ENCODE peak calls at places on chromosome 15, in four cellular contexts. T, R, Y and E are unnamed samples.

GRCh38 chr15:43275736-43276562 is 9.2 kb upstream of the TGM5 start:
- DNase-seq in Y (no peak), R (no peak), T (no peak), E (no peak)

GRCh38 chr15:90046289-90046688 is 45.2 kb downstream of the ZNF710 start:
- DNase-seq in Y (no peak), R (no peak), T (no peak), E (no peak)

GRCh38 chr15:52362497-52362896 is 66.9 kb upstream of the MYO5C start:
- DNase-seq in T (no peak), R (no peak), Y (no peak), E (peak)

GRCh38 chr15:86799226-86799625 is 719.6 kb downstream of the AGBL1 start:
- DNase-seq in Y (no peak), T (no peak), R (no peak), E (no peak)

GRCh38 chr15:29262738-29263137 is 6.9 kb downstream of the NSMCE3 start:
- DNase-seq in Y (no peak), R (no peak), T (no peak), E (no peak)

GRCh38 chr15:70783610-70784021 is 20.3 kb upstream of the UACA start:
- DNase-seq in T (no peak), Y (no peak), R (peak), E (peak)

GRCh38 chr15:77603616-77604406 is 28.9 kb downstream of the LINGO1 start:
- DNase-seq in R (peak), T (no peak), Y (no peak), E (no peak)

GRCh38 chr15:67130673-67131601 is 65.5 kb downstream of the SMAD3 start:
- DNase-seq in Y (no peak), T (no peak), R (no peak), E (peak)

GRCh38 chr15:100737214-100737613 is 134.8 kb downstream of the ASB7 start:
- DNase-seq in T (peak), Y (no peak), R (no peak), E (no peak)

GRCh38 chr15:58469432-58470353 is 37.9 kb downstream of the LIPC start:
- DNase-seq in Y (peak), T (no peak), R (peak), E (peak)

GRCh38 chr15:39888809-39889208 is 31.3 kb downstream of the GPR176 start:
- DNase-seq in Y (no peak), R (peak), T (no peak), E (no peak)

GRCh38 chr15:67670647-67671305 is 128.3 kb downstream of the MAP2K5 start:
- DNase-seq in Y (no peak), R (no peak), T (no peak), E (no peak)

GRCh38 chr15:77702211-77702957 is 69.7 kb upstream of the LINGO1 start:
- DNase-seq in R (peak), T (peak), Y (peak), E (peak)

GRCh38 chr15:57198654-57199241 is 177.6 kb upstream of the CGNL1 start:
- DNase-seq in R (peak), Y (peak), T (no peak), E (no peak)

GRCh38 chr15:77144492-77145070 is 73.7 kb upstream of the TSPAN3 start:
- DNase-seq in T (no peak), R (peak), Y (no peak), E (peak)

GRCh38 chr15:89652131-89652530 is 3.1 kb downstream of the KIF7 start:
- DNase-seq in R (no peak), T (peak), Y (no peak), E (no peak)

GRCh38 chr15:92439311-92439710 is 45.6 kb downstream of the ST8SIA2 start:
- DNase-seq in T (no peak), R (no peak), Y (no peak), E (no peak)

GRCh38 chr15:49042165-49042564 is 4.1 kb downstream of the SECISBP2L start:
- DNase-seq in R (no peak), Y (no peak), T (no peak), E (no peak)

GRCh38 chr15:65396283-65396964 is 18.6 kb upstream of the IGDCC3 start:
- DNase-seq in Y (no peak), R (no peak), T (peak), E (no peak)

GRCh38 chr15:68389936-68390790 is 41.8 kb downstream of the ITGA11 start:
- DNase-seq in R (peak), Y (peak), T (peak), E (peak)

GRCh38 chr15:50773389-50773788 is 7.9 kb upstream of the SPPL2A start:
- DNase-seq in T (no peak), R (no peak), Y (no peak), E (peak)

GRCh38 chr15:40081691-40082194 is 26.9 kb downstream of the BMF start:
- DNase-seq in R (peak), Y (peak), T (no peak), E (peak)

GRCh38 chr15:101114146-101114545 is 137.7 kb downstream of the CHSY1 start:
- DNase-seq in T (no peak), R (no peak), Y (no peak), E (no peak)

GRCh38 chr15:35630570-35630969 is 84.6 kb upstream of the DPH6 start:
- DNase-seq in R (peak), Y (no peak), T (no peak), E (no peak)

GRCh38 chr15:57156210-57156887 is 220.0 kb upstream of the CGNL1 start:
- DNase-seq in Y (no peak), T (no peak), R (no peak), E (no peak)

GRCh38 chr15:53038542-53038941 is 248.4 kb upstream of the ONECUT1 start:
- DNase-seq in T (no peak), R (no peak), Y (no peak), E (no peak)

DNA sequence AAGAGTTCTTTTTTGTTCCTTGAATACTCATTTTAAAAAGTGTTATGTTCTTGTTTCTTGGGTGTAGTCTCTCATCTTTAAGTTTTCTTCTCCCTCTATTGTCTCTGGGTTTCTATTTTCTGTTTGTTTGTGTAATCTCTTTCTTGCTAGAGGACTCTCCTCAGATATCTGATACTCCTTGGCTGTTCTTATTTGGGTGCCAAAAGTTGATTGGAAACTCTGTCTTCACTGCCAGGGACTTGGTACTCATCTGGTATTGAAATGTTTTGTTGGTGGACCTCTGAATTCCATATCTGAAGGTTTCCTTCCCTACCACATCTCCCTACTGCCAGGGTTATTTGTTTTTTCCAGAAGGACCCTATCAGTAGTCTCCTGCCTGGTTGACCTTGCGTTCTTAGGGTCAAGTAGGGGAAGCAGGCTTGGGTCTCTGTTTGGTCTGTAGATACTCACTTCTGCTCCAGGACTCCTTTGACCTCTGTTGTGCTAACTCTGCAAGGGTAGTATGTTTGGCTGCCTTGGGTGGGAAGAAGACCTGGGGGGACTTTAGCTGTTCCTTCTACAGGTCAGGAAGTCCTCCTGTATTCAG is 15.7 kb downstream of the PPCDC start:
- DNase-seq in T (no peak), R (no peak), Y (no peak), E (no peak)
- H3K4ac ChIP-seq in T (no peak), R (no peak), Y (no peak), E (no peak)

GRCh38 chr15:72797338-72797689 is 13.8 kb upstream of the ADPGK start:
- DNase-seq in Y (peak), R (no peak), T (no peak), E (no peak)
- H2BK15ac ChIP-seq in Y (no peak), R (no peak), T (no peak), E (no peak)

GRCh38 chr15:46091860-46092450 is 457.1 kb downstream of the SQOR start:
- DNase-seq in R (peak), T (peak), Y (peak), E (peak)

GRCh38 chr15:46089438-46090044 is 454.7 kb downstream of the SQOR start:
- DNase-seq in T (no peak), R (peak), Y (no peak), E (no peak)

GRCh38 chr15:46088486-46089437 is 453.9 kb downstream of the SQOR start:
- DNase-seq in T (no peak), Y (no peak), R (no peak), E (peak)
- H3K56ac ChIP-seq in T (no peak), Y (no peak), R (no peak), E (no peak)

DNA sequence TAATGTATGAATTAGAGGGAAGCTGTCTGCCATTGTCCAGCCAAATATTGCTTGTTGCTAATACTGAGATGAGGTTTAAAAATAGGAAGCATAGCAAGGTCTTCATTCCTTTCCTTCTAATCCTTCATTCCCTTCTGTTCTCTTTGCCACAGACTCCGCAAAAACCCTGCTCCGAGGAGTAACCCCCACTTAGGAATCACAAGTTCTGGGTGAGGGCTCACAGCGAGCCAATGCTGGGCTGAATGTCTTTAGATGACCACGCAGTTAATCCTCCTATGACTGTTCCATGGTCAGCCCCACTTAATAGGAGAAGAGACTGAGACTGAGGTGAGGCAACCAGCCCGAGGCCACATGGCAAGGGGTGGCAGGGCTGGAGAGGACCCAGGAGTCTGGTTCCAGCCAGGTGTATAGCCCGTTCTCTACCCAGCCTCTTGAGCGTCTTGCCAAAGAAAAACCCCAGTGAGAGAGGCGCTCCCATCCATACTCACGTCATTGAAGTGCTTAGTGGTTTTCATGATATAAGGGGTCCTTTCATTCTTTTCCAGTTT is 44.9 kb upstream of the CTSH start:
- DNase-seq in T (no peak), R (no peak), Y (no peak), E (no peak)
- H3K4ac ChIP-seq in T (no peak), R (no peak), Y (no peak), E (peak)